ENCODE peak calls at places on chromosomes 3 and 15, in eight cellular contexts. R is AG10803, H is GM23338, T is colonic mucosa, C is GM23248, U is ovary, F is H1, Z is mammary epithelial cell. I is an unnamed sample.

GRCh38 chr15:40937762-40938529 is 8.8 kb downstream of the DLL4 start:
- DNase-seq in R (peak), H (peak), T (no peak), C (peak), U (no peak), F (no peak), Z (peak), I (no peak)

GRCh38 chr3:13199006-13199776 is 126.0 kb upstream of the IQSEC1 start:
- DNase-seq in R (no peak), H (no peak), T (no peak), C (no peak), U (no peak), F (no peak), Z (no peak), I (no peak)

GRCh38 chr3:156474560-156475389 is 80.1 kb downstream of the SSR3 start:
- DNase-seq in R (peak), H (peak), T (no peak), C (peak), U (no peak), F (no peak), Z (no peak), I (no peak)

GRCh38 chr3:117752984-117753717 is 1043.6 kb downstream of the TUSC7 start:
- DNase-seq in R (peak), H (no peak), T (no peak), C (peak), U (no peak), F (no peak), Z (no peak), I (no peak)

GRCh38 chr3:65597225-65597951 is 441.3 kb downstream of the MAGI1 start:
- DNase-seq in R (peak), H (peak), T (peak), C (peak), U (no peak), F (peak), Z (peak), I (no peak)

GRCh38 chr15:99443056-99443756 is 122.6 kb upstream of the MEF2A start:
- DNase-seq in R (no peak), H (no peak), T (no peak), C (no peak), U (peak), F (no peak), Z (no peak), I (no peak)

GRCh38 chr15:51193979-51194378 is 99.3 kb upstream of the TNFAIP8L3 start:
- DNase-seq in R (no peak), H (no peak), T (no peak), C (no peak), U (no peak), F (no peak), Z (no peak), I (no peak)

GRCh38 chr3:111797035-111797717 is 61.9 kb upstream of the PHLDB2 start:
- DNase-seq in R (peak), H (no peak), T (no peak), C (peak), U (no peak), F (no peak), Z (no peak), I (no peak)

GRCh38 chr3:74523811-74524210 is 90.6 kb downstream of the CNTN3 start:
- DNase-seq in R (no peak), H (no peak), T (no peak), C (peak), U (no peak), F (no peak), Z (peak), I (no peak)

GRCh38 chr3:182912476-182912875 is 67.9 kb downstream of the DCUN1D1 start:
- DNase-seq in R (no peak), H (no peak), T (no peak), C (no peak), U (no peak), F (no peak), Z (no peak), I (no peak)

GRCh38 chr15:64090527-64090926 is 3.1 kb downstream of the CIAO2A start:
- DNase-seq in R (no peak), H (no peak), T (no peak), C (no peak), U (no peak), F (no peak), Z (no peak), I (no peak)

GRCh38 chr15:82810863-82811421 is 1.5 kb downstream of the WHAMM start:
- DNase-seq in R (no peak), H (no peak), T (no peak), C (peak), U (no peak), F (no peak), Z (peak), I (peak)

GRCh38 chr3:15973414-15973813 is 175.6 kb upstream of the ANKRD28 start:
- DNase-seq in R (no peak), H (no peak), T (no peak), C (no peak), U (no peak), F (no peak), Z (no peak), I (no peak)

GRCh38 chr3:142863010-142863787 is 25.7 kb downstream of the PCOLCE2 start:
- DNase-seq in R (peak), H (peak), T (no peak), C (peak), U (no peak), F (no peak), Z (peak), I (no peak)

GRCh38 chr3:127275287-127275781 is 12.5 kb downstream of the PRR20G start:
- DNase-seq in R (peak), H (no peak), T (no peak), C (peak), U (no peak), F (no peak), Z (peak), I (no peak)

GRCh38 chr15:73756390-73756789 is 3.2 kb upstream of the INSYN1 start:
- DNase-seq in R (no peak), H (no peak), T (no peak), C (no peak), U (no peak), F (no peak), Z (no peak), I (no peak)

GRCh38 chr15:31157644-31158069 is 56.1 kb upstream of the TRPM1 start:
- DNase-seq in R (no peak), H (no peak), T (no peak), C (no peak), U (peak), F (no peak), Z (no peak), I (no peak)

GRCh38 chr3:16604433-16604832 is 790 bp downstream of the DAZL start:
- DNase-seq in R (no peak), H (peak), T (no peak), C (no peak), U (no peak), F (no peak), Z (no peak), I (no peak)

GRCh38 chr3:13219077-13219901 is 146.1 kb upstream of the IQSEC1 start:
- DNase-seq in R (no peak), H (no peak), T (no peak), C (no peak), U (no peak), F (no peak), Z (no peak), I (no peak)

GRCh38 chr3:112247351-112247750 is 46.7 kb downstream of the SLC9C1 start:
- DNase-seq in R (no peak), H (no peak), T (no peak), C (no peak), U (no peak), F (no peak), Z (no peak), I (no peak)

GRCh38 chr3:56939759-56940323 is 120.6 kb upstream of the SPATA12 start:
- DNase-seq in R (no peak), H (peak), T (no peak), C (no peak), U (no peak), F (no peak), Z (no peak), I (no peak)

GRCh38 chr3:112140584-112140983 is 7.5 kb upstream of the GCSAM start:
- DNase-seq in R (no peak), H (no peak), T (no peak), C (no peak), U (no peak), F (no peak), Z (no peak), I (no peak)

GRCh38 chr3:139607981-139608380 is 68.4 kb upstream of the RBP1 start:
- DNase-seq in R (no peak), H (peak), T (no peak), C (no peak), U (no peak), F (no peak), Z (no peak), I (no peak)

GRCh38 chr15:64581408-64581761 is 121.0 kb downstream of the ZNF609 start:
- DNase-seq in R (no peak), H (no peak), T (no peak), C (no peak), U (no peak), F (no peak), Z (no peak), I (no peak)

GRCh38 chr3:159322322-159322939 is 520.6 kb downstream of the MFSD1 start:
- DNase-seq in R (peak), H (peak), T (peak), C (peak), U (no peak), F (peak), Z (no peak), I (no peak)

GRCh38 chr3:145900056-145900829 is 260.7 kb downstream of the PLOD2 start:
- DNase-seq in R (no peak), H (no peak), T (no peak), C (no peak), U (no peak), F (no peak), Z (no peak), I (no peak)

GRCh38 chr3:177904661-177905060 is 631.6 kb upstream of the KCNMB2 start:
- DNase-seq in R (peak), H (no peak), T (no peak), C (peak), U (no peak), F (no peak), Z (peak), I (no peak)

GRCh38 chr3:102466001-102466400 is 31.2 kb downstream of the ZPLD1 start:
- DNase-seq in R (no peak), H (peak), T (no peak), C (no peak), U (no peak), F (no peak), Z (no peak), I (no peak)

GRCh38 chr3:157502916-157503620 is at the start of gene VEPH1:
- DNase-seq in R (no peak), H (peak), T (peak), C (no peak), U (no peak), F (no peak), Z (no peak), I (no peak)

GRCh38 chr15:88646951-88647350 is 8.1 kb downstream of the ISG20 start:
- DNase-seq in R (no peak), H (no peak), T (peak), C (no peak), U (no peak), F (peak), Z (no peak), I (no peak)

GRCh38 chr15:49927462-49927861 is 191.6 kb downstream of the ATP8B4 start:
- DNase-seq in R (peak), H (no peak), T (no peak), C (peak), U (no peak), F (no peak), Z (no peak), I (no peak)

GRCh38 chr3:882526-882925 is 210.3 kb upstream of the CNTN6 start:
- DNase-seq in R (peak), H (no peak), T (no peak), C (peak), U (no peak), F (no peak), Z (peak), I (no peak)

GRCh38 chr3:14768881-14769280 is 49.9 kb upstream of the FGD5 start:
- DNase-seq in R (no peak), H (no peak), T (no peak), C (no peak), U (no peak), F (no peak), Z (no peak), I (no peak)

GRCh38 chr3:56251343-56251945 is 216.8 kb downstream of the ERC2 start:
- DNase-seq in R (peak), H (peak), T (peak), C (peak), U (peak), F (no peak), Z (peak), I (no peak)

GRCh38 chr3:8618950-8619349 is 25.6 kb downstream of the SSUH2 start:
- DNase-seq in R (no peak), H (no peak), T (no peak), C (no peak), U (no peak), F (no peak), Z (no peak), I (no peak)

GRCh38 chr3:84965141-84965540 is 6.4 kb downstream of the CADM2 start:
- DNase-seq in R (no peak), H (peak), T (no peak), C (no peak), U (no peak), F (peak), Z (no peak), I (no peak)

GRCh38 chr3:84968701-84969235 is 10.0 kb downstream of the CADM2 start:
- DNase-seq in R (no peak), H (no peak), T (no peak), C (no peak), U (no peak), F (no peak), Z (no peak), I (no peak)

GRCh38 chr3:84962460-84962859 is 3.7 kb downstream of the CADM2 start:
- DNase-seq in R (no peak), H (no peak), T (no peak), C (no peak), U (no peak), F (no peak), Z (no peak), I (no peak)

GRCh38 chr3:84963137-84963536 is 4.3 kb downstream of the CADM2 start:
- DNase-seq in R (no peak), H (peak), T (no peak), C (no peak), U (no peak), F (no peak), Z (no peak), I (no peak)

DNA sequence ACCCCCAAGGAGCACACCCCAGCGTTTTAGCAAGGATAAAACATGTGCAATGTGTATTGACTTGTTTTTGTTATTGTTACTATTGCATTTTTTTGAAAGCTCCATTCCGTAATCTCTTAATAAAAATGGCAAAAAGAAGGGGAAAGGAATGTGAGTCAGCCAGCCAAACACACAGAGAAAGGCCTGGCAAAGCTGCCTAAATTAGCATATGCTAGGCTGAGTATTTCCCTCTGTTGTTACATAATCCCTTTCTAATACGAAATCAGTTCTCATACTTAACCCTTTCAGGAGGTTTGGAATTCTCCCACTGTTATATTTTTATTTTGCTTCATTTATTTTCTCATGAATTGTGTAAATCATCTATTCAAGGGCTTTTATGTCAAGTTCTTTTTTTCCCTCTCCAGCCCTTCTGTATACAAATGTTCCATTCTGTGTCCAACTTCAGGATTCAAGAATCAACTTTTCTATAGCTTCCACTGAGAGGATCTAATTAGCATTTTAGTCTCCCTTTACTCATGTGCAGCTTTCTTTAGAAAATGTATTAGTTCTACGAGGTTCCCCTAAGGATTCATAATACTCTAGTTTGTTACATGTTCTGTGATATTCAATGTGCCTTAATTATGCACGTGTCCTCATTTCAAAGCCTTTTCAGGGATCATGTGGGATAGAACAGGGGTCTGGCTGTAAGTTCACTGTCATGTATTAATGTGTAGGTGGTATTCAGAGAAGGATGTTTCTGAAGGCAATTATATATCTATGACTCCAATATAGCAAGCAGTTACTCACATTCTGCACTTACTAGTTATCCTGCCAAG is 9.2 kb downstream of the CADM2 start:
- DNase-seq in R (peak), H (peak), T (no peak), C (no peak), U (no peak), F (no peak), Z (no peak), I (no peak)
- H3K4me3 ChIP-seq in R (no peak), H (peak), T (no peak), C (no peak), U (no peak), F (no peak), Z (no peak), I (no peak)

GRCh38 chr15:60399246-60399915 is 1.6 kb upstream of the ANXA2 start:
- DNase-seq in R (no peak), H (peak), T (no peak), C (peak), U (no peak), F (no peak), Z (no peak), I (peak)

GRCh38 chr15:60396100-60396499 is 1.7 kb downstream of the ANXA2 start:
- DNase-seq in R (peak), H (peak), T (no peak), C (peak), U (no peak), F (no peak), Z (peak), I (no peak)

GRCh38 chr15:60396964-60397771 is 618 bp downstream of the ANXA2 start:
- DNase-seq in R (peak), H (peak), T (peak), C (peak), U (peak), F (peak), Z (peak), I (peak)

GRCh38 chr15:60396560-60396963 is 1.2 kb downstream of the ANXA2 start:
- DNase-seq in R (peak), H (no peak), T (peak), C (peak), U (no peak), F (no peak), Z (peak), I (no peak)

DNA sequence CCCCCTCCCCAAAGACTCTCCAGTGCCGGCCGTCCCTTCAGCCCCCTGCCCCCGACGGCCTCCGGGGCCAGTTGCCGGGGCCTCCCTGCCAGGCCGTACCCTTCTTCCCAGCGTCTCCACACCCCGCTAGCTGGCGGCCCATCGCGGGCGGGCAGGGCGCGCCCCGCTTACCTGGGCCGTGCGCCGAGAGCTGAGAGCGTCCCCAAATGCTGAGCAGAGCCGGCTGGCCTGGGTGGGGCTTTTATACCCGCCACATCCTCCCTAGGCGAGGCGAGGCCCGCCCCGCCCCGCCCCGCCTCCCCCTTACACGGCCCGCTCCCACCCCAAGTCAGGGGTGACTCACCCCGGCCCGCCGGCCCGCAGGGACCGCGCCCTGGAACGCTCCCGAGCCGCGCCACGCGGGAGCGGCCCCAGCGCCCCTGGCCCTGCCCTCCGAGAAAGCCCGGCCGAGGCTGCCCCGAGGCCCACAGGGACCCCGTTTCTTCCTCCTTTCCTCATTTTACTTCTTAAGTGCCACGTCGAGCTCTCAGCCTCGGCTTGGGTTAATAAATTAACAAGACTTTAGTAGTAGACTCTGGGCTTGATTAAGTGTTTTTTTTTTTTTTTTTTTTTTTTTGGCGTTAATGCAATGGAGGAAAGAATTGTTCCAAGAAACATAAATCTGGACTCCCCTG is at the start of gene ANXA2:
- DNase-seq in R (peak), H (peak), T (peak), C (peak), U (peak), F (peak), Z (peak), I (peak)
- H3K4me3 ChIP-seq in R (peak), H (peak), T (peak), C (peak), U (peak), F (peak), Z (peak), I (peak)

GRCh38 chr3:123757281-123757940 is 126.7 kb downstream of the MYLK start:
- DNase-seq in R (peak), H (no peak), T (peak), C (peak), U (no peak), F (peak), Z (peak), I (no peak)
- H3K4me3 ChIP-seq in R (no peak), H (no peak), T (no peak), C (no peak), U (no peak), F (no peak), Z (no peak), I (no peak)

GRCh38 chr15:57752426-57752825 is 45.9 kb downstream of the POLR2M start:
- DNase-seq in R (no peak), H (peak), T (no peak), C (no peak), U (peak), F (no peak), Z (no peak), I (no peak)
- H3K4me3 ChIP-seq in R (no peak), H (no peak), T (no peak), C (no peak), U (peak), F (no peak), Z (no peak), I (no peak)

DNA sequence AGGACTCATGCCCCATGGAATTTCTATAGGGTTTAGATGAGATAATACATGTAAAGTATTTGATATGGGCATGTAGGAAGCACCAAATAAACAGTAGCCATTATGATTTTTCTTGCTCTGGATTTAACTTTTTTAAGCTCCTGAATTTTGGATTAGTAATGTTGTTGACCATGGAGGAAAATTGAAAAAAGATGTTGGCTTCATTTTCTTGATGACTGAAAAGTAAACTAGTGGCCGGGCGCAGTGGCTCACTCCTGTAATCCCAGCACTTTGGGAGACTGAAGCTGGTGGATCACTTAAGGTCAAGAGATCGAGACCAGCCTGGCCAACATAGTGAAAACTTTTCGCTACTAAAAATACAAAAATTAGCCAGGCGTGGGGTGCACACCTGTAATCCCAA is 120.3 kb downstream of the PTPRG start:
- DNase-seq in R (no peak), H (no peak), T (no peak), C (no peak), U (no peak), F (no peak), Z (no peak), I (no peak)
- H3K4me3 ChIP-seq in R (no peak), H (no peak), T (no peak), C (no peak), U (no peak), F (no peak), Z (no peak), I (no peak)

GRCh38 chr15:91694829-91695205 is 158.7 kb upstream of the SLCO3A1 start:
- DNase-seq in R (peak), H (no peak), T (peak), C (peak), U (peak), F (no peak), Z (peak), I (no peak)

GRCh38 chr15:91689377-91689776 is 164.1 kb upstream of the SLCO3A1 start:
- DNase-seq in R (no peak), H (no peak), T (no peak), C (no peak), U (no peak), F (no peak), Z (no peak), I (no peak)

GRCh38 chr15:91696981-91697380 is 156.5 kb upstream of the SLCO3A1 start:
- DNase-seq in R (no peak), H (no peak), T (no peak), C (no peak), U (no peak), F (no peak), Z (no peak), I (no peak)

GRCh38 chr15:91692596-91692995 is 160.9 kb upstream of the SLCO3A1 start:
- DNase-seq in R (no peak), H (no peak), T (no peak), C (no peak), U (no peak), F (no peak), Z (no peak), I (no peak)

GRCh38 chr15:91694131-91694828 is 159.2 kb upstream of the SLCO3A1 start:
- DNase-seq in R (peak), H (peak), T (peak), C (peak), U (peak), F (no peak), Z (no peak), I (no peak)
- H3K4me3 ChIP-seq in R (peak), H (no peak), T (no peak), C (peak), U (peak), F (no peak), Z (peak), I (no peak)